ENCODE peak calls at places on chromosomes 3 and 15, in six cellular contexts. M is WERI-Rb-1, L is Peyer's patch, X is Panc1, D is ovary, U is A549. O is an unnamed sample. For H3K9me3, the result is how much of the 10 kb centered on the place peaks cover.

GRCh38 chr15:37903932-37904493 is 30.4 kb upstream of the TMCO5A start:
- DNase-seq in U (no peak), X (no peak), M (no peak), L (no peak), D (no peak), O (no peak)

GRCh38 chr3:64591606-64592005 is 96.2 kb downstream of the ADAMTS9 start:
- DNase-seq in D (no peak), M (no peak), U (no peak), L (no peak), X (no peak), O (no peak)

GRCh38 chr3:169026543-169027181 is 636.9 kb downstream of the MECOM start:
- DNase-seq in X (peak), L (peak), D (no peak), M (no peak), U (no peak), O (peak)

GRCh38 chr15:70466895-70467529 is 296.3 kb downstream of the UACA start:
- DNase-seq in U (peak), M (peak), L (peak), X (no peak), D (peak), O (peak)

GRCh38 chr3:149307435-149307783 is 26.0 kb downstream of the TM4SF18 start:
- DNase-seq in M (no peak), L (no peak), U (no peak), X (no peak), D (no peak), O (no peak)

GRCh38 chr15:62453979-62454378 is 288.9 kb upstream of the C2CD4B start:
- DNase-seq in U (no peak), M (no peak), L (no peak), X (peak), D (no peak), O (no peak)

GRCh38 chr3:156264771-156265170 is 144.4 kb downstream of the KCNAB1 start:
- DNase-seq in D (no peak), U (no peak), M (no peak), L (no peak), X (no peak), O (no peak)

GRCh38 chr3:156620901-156621300 is 53.5 kb upstream of the TIPARP start:
- DNase-seq in M (no peak), L (no peak), X (no peak), U (no peak), D (no peak), O (no peak)

GRCh38 chr3:8733332-8734094 is at the start of gene CAV3:
- DNase-seq in U (no peak), M (peak), L (no peak), X (no peak), D (no peak), O (no peak)

DNA sequence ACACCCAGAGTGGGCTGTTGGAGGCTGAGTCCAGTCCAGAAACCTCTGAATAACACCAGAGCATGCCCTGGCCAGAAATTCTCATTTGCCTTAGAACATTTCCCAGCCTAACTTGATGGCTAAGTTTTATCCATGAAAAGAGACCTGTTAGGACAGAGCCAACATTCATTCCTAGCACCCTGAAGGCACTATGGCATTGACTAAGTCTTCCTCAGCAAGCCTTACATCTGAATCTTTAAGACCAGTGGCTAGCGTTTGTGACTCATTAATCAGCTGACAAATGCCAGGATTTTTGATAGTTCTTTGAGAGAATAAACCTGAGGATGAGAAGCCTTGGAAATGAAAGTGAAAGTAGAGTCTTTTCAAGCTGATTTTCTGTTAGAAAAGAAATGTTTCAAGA is 1087.1 kb upstream of the ALCAM start:
- DNase-seq in X (no peak), D (no peak), U (no peak), M (no peak), L (no peak), O (no peak)
- H3K9me3 ChIP-seq in X (under half), D (under half), U (under half), M (under half), L (under half), O (under half)

GRCh38 chr3:127214990-127215389 is 22.1 kb downstream of the PRR23E start:
- DNase-seq in D (no peak), X (no peak), U (no peak), L (no peak), M (no peak), O (no peak)

GRCh38 chr3:127211118-127212060 is 18.5 kb downstream of the PRR23E start:
- DNase-seq in X (no peak), D (no peak), L (no peak), U (no peak), M (no peak), O (no peak)

GRCh38 chr3:127212231-127212630 is 19.3 kb downstream of the PRR23E start:
- DNase-seq in L (no peak), D (no peak), M (no peak), X (no peak), U (no peak), O (no peak)

GRCh38 chr3:127212711-127213110 is 19.8 kb downstream of the PRR23E start:
- DNase-seq in L (no peak), M (no peak), D (no peak), U (no peak), X (no peak), O (no peak)

GRCh38 chr3:127213381-127213918 is 20.5 kb downstream of the PRR23E start:
- DNase-seq in U (no peak), M (no peak), D (no peak), X (no peak), L (no peak), O (no peak)
- H3K9me3 ChIP-seq in U (under half), M (under half), D (under half), X (under half), L (under half), O (under half)

DNA sequence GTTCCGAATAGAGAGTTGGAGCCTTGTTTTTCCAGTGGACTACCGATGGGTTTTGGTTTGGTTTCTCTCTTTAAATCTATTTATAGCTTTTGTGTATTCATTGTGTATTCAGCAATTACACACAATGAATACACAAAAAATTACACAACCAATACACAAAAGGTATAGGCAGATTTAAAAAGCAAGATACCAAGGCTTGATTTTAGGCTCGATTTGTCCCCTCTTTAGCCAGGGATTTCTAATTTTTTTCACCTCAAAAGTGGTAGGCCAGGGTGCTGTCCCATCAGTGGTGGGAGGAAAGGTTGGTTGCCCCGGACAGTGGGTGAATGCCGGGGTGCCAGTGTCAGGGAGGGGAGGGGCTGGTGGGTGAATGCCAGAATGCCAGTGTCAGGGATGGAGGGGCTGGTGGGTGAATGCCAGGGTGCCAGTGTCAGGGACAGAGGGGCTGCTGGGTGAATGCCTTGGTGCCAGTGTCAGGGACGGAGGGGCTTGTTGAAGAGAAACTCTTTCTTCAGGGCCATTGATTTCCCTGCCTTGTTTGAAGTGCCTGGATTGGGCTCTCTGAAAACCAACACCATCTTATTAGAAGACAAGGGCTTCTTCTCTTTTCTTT is 186.2 kb downstream of the GOLGA6L6 start:
- DNase-seq in D (no peak), L (no peak), X (no peak), M (no peak), U (no peak), O (no peak)
- H3K9me3 ChIP-seq in D (under half), L (under half), X (under half), M (under half), U (under half), O (half or more)

GRCh38 chr3:140711719-140712086 is 33.8 kb downstream of the TRIM42 start:
- DNase-seq in M (no peak), D (no peak), X (no peak), U (no peak), L (no peak), O (no peak)
- H3K9me3 ChIP-seq in M (under half), D (under half), X (under half), U (under half), L (under half), O (under half)